ENCODE peak calls at places on chromosomes 7 and 10, in five cellular contexts. U, O, P, I and T are unnamed samples.

GRCh38 chr7:155669717-155670505 is 25.4 kb downstream of the RBM33 start:
- DNase-seq in O (no peak), P (no peak), I (peak), U (no peak), T (no peak)

GRCh38 chr7:101519324-101520017 is 109.6 kb downstream of the MYL10 start:
- DNase-seq in U (no peak), O (no peak), I (no peak), P (no peak), T (peak)

GRCh38 chr7:23074443-23075244 is 30.9 kb upstream of the KLHL7 start:
- DNase-seq in O (no peak), I (no peak), U (no peak), P (no peak), T (no peak)

GRCh38 chr7:47771990-47772360 is 176.3 kb downstream of the PKD1L1 start:
- DNase-seq in O (no peak), U (no peak), P (no peak), I (no peak), T (no peak)

GRCh38 chr10:26721561-26721960 is 24.1 kb downstream of the PDSS1 start:
- DNase-seq in P (no peak), U (no peak), I (no peak), O (no peak), T (no peak)

GRCh38 chr10:100886946-100887345 is 25.8 kb upstream of the SLF2 start:
- DNase-seq in I (peak), O (no peak), U (no peak), P (no peak), T (no peak)

GRCh38 chr7:124692420-124692819 is 73.2 kb downstream of the GPR37 start:
- DNase-seq in U (no peak), P (no peak), O (no peak), I (no peak), T (no peak)

GRCh38 chr10:4595920-4596319 is 230.1 kb upstream of the AKR1E2 start:
- DNase-seq in O (no peak), P (no peak), I (no peak), U (no peak), T (no peak)

GRCh38 chr10:14667748-14668147 is 106.9 kb downstream of the FAM107B start:
- DNase-seq in U (no peak), P (no peak), O (no peak), I (no peak), T (no peak)

GRCh38 chr7:123692471-123692877 is 36.8 kb downstream of the LMOD2 start:
- DNase-seq in P (no peak), U (no peak), I (peak), O (no peak), T (no peak)

GRCh38 chr10:51031995-51032394 is 42.3 kb upstream of the PRKG1 start:
- DNase-seq in U (no peak), I (peak), P (no peak), O (no peak), T (no peak)

GRCh38 chr10:91590142-91590903 is 42.5 kb downstream of the PPP1R3C start:
- DNase-seq in O (no peak), U (peak), I (no peak), P (peak), T (no peak)

GRCh38 chr7:29408841-29409243 is 154.8 kb upstream of the PRR15 start:
- DNase-seq in U (no peak), I (peak), P (peak), O (peak), T (peak)

GRCh38 chr10:3961082-3961481 is 176.1 kb upstream of the KLF6 start:
- DNase-seq in U (no peak), P (no peak), O (no peak), I (no peak), T (no peak)

GRCh38 chr10:50552308-50552707 is 71.4 kb downstream of the SGMS1 start:
- DNase-seq in P (no peak), O (no peak), U (no peak), I (no peak), T (peak)

GRCh38 chr7:132464740-132465139 is 111.5 kb downstream of the PLXNA4 start:
- DNase-seq in U (no peak), O (no peak), P (no peak), I (no peak), T (no peak)

GRCh38 chr7:137942459-137943115 is 59.3 kb downstream of the CREB3L2 start:
- DNase-seq in O (no peak), P (no peak), I (no peak), U (no peak), T (no peak)

GRCh38 chr10:239109-239508 is 103.9 kb downstream of the ZMYND11 start:
- DNase-seq in O (peak), P (no peak), U (no peak), I (no peak), T (no peak)

GRCh38 chr7:137513091-137513490 is 169.6 kb upstream of the PTN start:
- DNase-seq in P (no peak), O (no peak), U (no peak), I (no peak), T (no peak)

GRCh38 chr10:72738476-72738875 is 46.5 kb downstream of the MCU start:
- DNase-seq in P (no peak), I (no peak), U (no peak), O (no peak), T (no peak)

GRCh38 chr10:103812004-103812403 is 43.4 kb downstream of the SH3PXD2A start:
- DNase-seq in I (no peak), O (no peak), P (peak), U (no peak), T (no peak)

GRCh38 chr10:129864601-129865126 is 99.4 kb downstream of the EBF3 start:
- DNase-seq in U (no peak), I (no peak), O (no peak), P (no peak), T (no peak)

GRCh38 chr7:51430480-51431086 is 114.0 kb upstream of the COBL start:
- DNase-seq in O (peak), I (peak), U (no peak), P (peak), T (no peak)

GRCh38 chr10:66627156-66627555 is 298.7 kb upstream of the LRRTM3 start:
- DNase-seq in I (peak), P (no peak), O (no peak), U (no peak), T (no peak)
- TF ChIP-seq CTCF in I (peak), P (no peak), O (peak), U (no peak), T (no peak)

GRCh38 chr7:27586825-27587224 is 75.9 kb downstream of the HIBADH start:
- DNase-seq in I (peak), O (no peak), U (no peak), P (peak), T (no peak)
- H3K4me3 ChIP-seq in I (no peak), O (no peak), U (no peak), P (no peak), T (no peak)

GRCh38 chr7:100492738-100493475 is 9.2 kb downstream of the NYAP1 start:
- DNase-seq in I (no peak), O (no peak), P (no peak), U (no peak), T (no peak)
- TF ChIP-seq CTCF in I (no peak), O (no peak), P (no peak), U (no peak), T (no peak)

DNA sequence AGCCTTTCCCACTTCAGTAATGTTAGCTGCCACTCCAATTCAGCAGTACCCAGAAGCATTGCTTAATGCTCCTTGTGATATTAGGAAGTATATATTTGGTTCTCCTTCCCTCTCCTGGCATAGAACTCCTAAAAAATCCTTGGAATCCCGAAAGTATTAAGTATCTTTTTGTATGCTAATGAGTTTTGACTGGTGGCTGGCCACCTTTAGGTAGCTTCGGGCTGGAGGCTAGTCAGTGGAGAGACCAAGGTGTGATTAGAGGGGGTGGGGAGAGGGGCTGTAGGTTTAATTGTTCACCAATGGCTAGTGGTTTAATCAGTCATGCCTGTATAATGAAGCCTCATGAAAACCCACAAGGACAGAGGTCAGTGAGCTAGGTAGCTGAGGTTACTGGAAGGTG is 12.2 kb downstream of the COMTD1 start:
- DNase-seq in U (no peak), O (no peak), P (no peak), I (peak), T (no peak)
- H3K4me3 ChIP-seq in U (no peak), O (no peak), P (no peak), I (peak), T (no peak)

DNA sequence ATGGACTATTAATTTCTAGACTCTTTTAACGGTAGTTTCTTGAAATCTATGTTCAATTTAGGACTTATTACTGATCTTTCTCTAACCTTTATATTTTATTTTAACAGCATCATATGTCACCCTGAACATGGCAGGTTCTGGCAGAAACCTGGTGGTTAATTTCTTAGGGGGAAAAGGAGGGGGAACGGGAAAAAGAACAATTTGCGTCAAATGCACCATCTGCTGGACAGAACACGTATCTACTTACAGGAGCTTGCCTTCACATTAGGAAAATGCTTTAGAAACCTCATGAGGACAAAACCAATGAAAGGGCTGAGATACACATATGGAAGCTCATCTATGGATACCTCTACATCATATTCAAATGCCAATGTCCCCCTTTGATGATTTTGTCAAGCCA is 171.3 kb downstream of the GRM3 start:
- DNase-seq in I (peak), O (no peak), U (no peak), P (no peak), T (no peak)
- TF ChIP-seq CTCF in I (peak), O (peak), U (no peak), P (no peak), T (peak)

DNA sequence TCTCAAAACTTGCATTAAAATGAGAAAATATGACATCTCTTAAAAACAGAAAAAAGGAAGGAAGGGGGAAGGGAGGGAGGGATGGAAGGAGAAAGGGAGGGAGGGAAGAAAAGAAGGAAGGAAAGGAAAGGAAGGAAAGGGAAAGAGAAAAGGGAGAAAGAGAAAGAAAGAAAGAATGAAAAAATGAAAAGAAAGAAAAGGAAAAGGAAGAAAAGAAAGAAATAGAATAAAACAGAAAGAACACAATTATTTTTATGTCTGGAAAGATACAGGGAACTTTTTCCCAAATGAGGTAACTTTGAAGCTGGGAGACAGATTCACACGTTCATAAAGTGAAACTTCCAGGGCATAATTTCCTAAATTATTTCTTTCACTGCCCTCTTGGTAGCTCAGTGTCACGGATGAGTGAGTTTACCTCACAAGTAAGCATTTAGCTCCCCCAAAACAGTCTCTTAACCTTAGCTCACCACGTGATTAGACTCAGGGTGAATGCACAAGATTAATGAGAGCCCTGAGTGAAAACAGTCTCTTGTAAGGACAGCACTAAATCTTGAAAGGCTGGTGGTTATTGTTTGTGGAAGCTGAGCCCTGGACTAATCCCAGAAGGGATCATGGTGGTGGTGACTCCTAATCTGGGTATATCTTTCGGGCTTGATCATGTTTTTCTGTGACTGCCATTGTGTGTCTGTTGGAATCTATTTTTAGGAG is 74.1 kb upstream of the HDAC9 start:
- DNase-seq in I (no peak), P (no peak), O (no peak), U (no peak), T (no peak)
- H3K4me3 ChIP-seq in I (no peak), P (no peak), O (no peak), U (no peak), T (no peak)